ENCODE peak calls at places on chromosomes 7 and 10, in nine cellular contexts. One of them, this sample, is unnamed.

GRCh38 chr7:28055161-28055544 is 125.4 kb downstream of the JAZF1 start:
- DNase-seq in SK-N-SH: no peak
- DNase-seq in neural progenitor cell: no peak
- DNase-seq in HCT116: no peak
- DNase-seq in PC-3: peak
- DNase-seq in OCI-LY7: no peak
- DNase-seq in MM.1S: no peak
- DNase-seq in GM23248: peak
- DNase-seq in GM23338: no peak
- DNase-seq in this sample: no peak

GRCh38 chr7:112215787-112216186 is 9.3 kb downstream of the ZNF277 start:
- DNase-seq in HCT116: no peak
- DNase-seq in MM.1S: no peak
- DNase-seq in SK-N-SH: no peak
- DNase-seq in GM23338: no peak
- DNase-seq in neural progenitor cell: no peak
- DNase-seq in GM23248: no peak
- DNase-seq in OCI-LY7: no peak
- DNase-seq in PC-3: no peak
- DNase-seq in this sample: no peak

GRCh38 chr7:101126651-101127459 is at the start of gene SERPINE1:
- DNase-seq in HCT116: peak
- DNase-seq in neural progenitor cell: peak
- DNase-seq in PC-3: peak
- DNase-seq in OCI-LY7: peak
- DNase-seq in SK-N-SH: peak
- DNase-seq in GM23248: peak
- DNase-seq in MM.1S: peak
- DNase-seq in GM23338: peak
- DNase-seq in this sample: peak

GRCh38 chr10:58081353-58081752 is 186.3 kb downstream of the IPMK start:
- DNase-seq in PC-3: no peak
- DNase-seq in MM.1S: no peak
- DNase-seq in OCI-LY7: no peak
- DNase-seq in HCT116: no peak
- DNase-seq in neural progenitor cell: no peak
- DNase-seq in GM23248: no peak
- DNase-seq in GM23338: no peak
- DNase-seq in SK-N-SH: no peak
- DNase-seq in this sample: no peak

GRCh38 chr10:178208-178607 is 43.0 kb downstream of the ZMYND11 start:
- DNase-seq in PC-3: peak
- DNase-seq in GM23248: peak
- DNase-seq in GM23338: no peak
- DNase-seq in SK-N-SH: peak
- DNase-seq in OCI-LY7: peak
- DNase-seq in neural progenitor cell: no peak
- DNase-seq in MM.1S: peak
- DNase-seq in HCT116: peak
- DNase-seq in this sample: peak

GRCh38 chr7:65397730-65398142 is 24.1 kb downstream of the ZNF92 start:
- DNase-seq in neural progenitor cell: no peak
- DNase-seq in HCT116: no peak
- DNase-seq in OCI-LY7: no peak
- DNase-seq in PC-3: peak
- DNase-seq in GM23338: peak
- DNase-seq in MM.1S: no peak
- DNase-seq in SK-N-SH: no peak
- DNase-seq in GM23248: no peak
- DNase-seq in this sample: peak

GRCh38 chr7:18895456-18895855 is 222.0 kb downstream of the TWIST1 start:
- DNase-seq in neural progenitor cell: no peak
- DNase-seq in GM23248: peak
- DNase-seq in OCI-LY7: no peak
- DNase-seq in PC-3: peak
- DNase-seq in SK-N-SH: no peak
- DNase-seq in MM.1S: no peak
- DNase-seq in GM23338: no peak
- DNase-seq in HCT116: peak
- DNase-seq in this sample: no peak

GRCh38 chr10:102523250-102524029 is 19.7 kb downstream of the SUFU start:
- DNase-seq in HCT116: no peak
- DNase-seq in neural progenitor cell: no peak
- DNase-seq in GM23248: peak
- DNase-seq in GM23338: no peak
- DNase-seq in MM.1S: no peak
- DNase-seq in SK-N-SH: no peak
- DNase-seq in OCI-LY7: no peak
- DNase-seq in PC-3: no peak
- DNase-seq in this sample: no peak

GRCh38 chr10:49177391-49178355 is 10.5 kb downstream of the TMEM273 start:
- DNase-seq in MM.1S: no peak
- DNase-seq in OCI-LY7: no peak
- DNase-seq in neural progenitor cell: no peak
- DNase-seq in GM23338: no peak
- DNase-seq in GM23248: peak
- DNase-seq in SK-N-SH: no peak
- DNase-seq in PC-3: peak
- DNase-seq in HCT116: peak
- DNase-seq in this sample: peak

GRCh38 chr7:121544199-121544598 is 148.1 kb upstream of the FAM3C start:
- DNase-seq in OCI-LY7: no peak
- DNase-seq in SK-N-SH: no peak
- DNase-seq in HCT116: no peak
- DNase-seq in PC-3: peak
- DNase-seq in MM.1S: no peak
- DNase-seq in neural progenitor cell: no peak
- DNase-seq in GM23248: no peak
- DNase-seq in GM23338: no peak
- DNase-seq in this sample: no peak

GRCh38 chr10:91541481-91541880 is 91.4 kb downstream of the PPP1R3C start:
- DNase-seq in GM23338: no peak
- DNase-seq in PC-3: no peak
- DNase-seq in neural progenitor cell: no peak
- DNase-seq in HCT116: no peak
- DNase-seq in SK-N-SH: no peak
- DNase-seq in MM.1S: no peak
- DNase-seq in OCI-LY7: no peak
- DNase-seq in GM23248: no peak
- DNase-seq in this sample: no peak

GRCh38 chr10:90111671-90112070 is 410.3 kb downstream of the KIF20B start:
- DNase-seq in GM23248: no peak
- DNase-seq in OCI-LY7: no peak
- DNase-seq in HCT116: peak
- DNase-seq in neural progenitor cell: no peak
- DNase-seq in PC-3: peak
- DNase-seq in SK-N-SH: no peak
- DNase-seq in MM.1S: no peak
- DNase-seq in GM23338: no peak
- DNase-seq in this sample: no peak

GRCh38 chr7:137642467-137642866 is 204.3 kb downstream of the DGKI start:
- DNase-seq in SK-N-SH: no peak
- DNase-seq in GM23338: no peak
- DNase-seq in OCI-LY7: no peak
- DNase-seq in MM.1S: no peak
- DNase-seq in GM23248: peak
- DNase-seq in neural progenitor cell: no peak
- DNase-seq in HCT116: no peak
- DNase-seq in PC-3: peak
- DNase-seq in this sample: no peak

GRCh38 chr7:113890326-113891030 is 28.3 kb downstream of the PPP1R3A start:
- DNase-seq in SK-N-SH: no peak
- DNase-seq in MM.1S: no peak
- DNase-seq in neural progenitor cell: no peak
- DNase-seq in OCI-LY7: no peak
- DNase-seq in PC-3: no peak
- DNase-seq in HCT116: no peak
- DNase-seq in GM23248: peak
- DNase-seq in GM23338: no peak
- DNase-seq in this sample: no peak

GRCh38 chr7:2159176-2159520 is 73.6 kb downstream of the MAD1L1 start:
- DNase-seq in HCT116: no peak
- DNase-seq in GM23248: no peak
- DNase-seq in OCI-LY7: no peak
- DNase-seq in GM23338: peak
- DNase-seq in SK-N-SH: no peak
- DNase-seq in PC-3: no peak
- DNase-seq in MM.1S: no peak
- DNase-seq in neural progenitor cell: peak
- DNase-seq in this sample: no peak

GRCh38 chr7:158827411-158828342 is 1.6 kb downstream of the ESYT2 start:
- DNase-seq in OCI-LY7: peak
- DNase-seq in MM.1S: peak
- DNase-seq in GM23248: peak
- DNase-seq in neural progenitor cell: no peak
- DNase-seq in HCT116: no peak
- DNase-seq in SK-N-SH: no peak
- DNase-seq in PC-3: peak
- DNase-seq in GM23338: no peak
- DNase-seq in this sample: peak

GRCh38 chr10:76743169-76743568 is 894.4 kb downstream of the KCNMA1 start:
- DNase-seq in MM.1S: no peak
- DNase-seq in HCT116: no peak
- DNase-seq in PC-3: no peak
- DNase-seq in GM23248: peak
- DNase-seq in GM23338: no peak
- DNase-seq in SK-N-SH: no peak
- DNase-seq in OCI-LY7: no peak
- DNase-seq in neural progenitor cell: no peak
- DNase-seq in this sample: no peak

GRCh38 chr10:76733441-76733840 is 904.2 kb downstream of the KCNMA1 start:
- DNase-seq in HCT116: no peak
- DNase-seq in neural progenitor cell: no peak
- DNase-seq in GM23338: no peak
- DNase-seq in GM23248: no peak
- DNase-seq in MM.1S: no peak
- DNase-seq in PC-3: no peak
- DNase-seq in OCI-LY7: no peak
- DNase-seq in SK-N-SH: no peak
- DNase-seq in this sample: no peak

GRCh38 chr10:76736848-76737495 is 900.6 kb downstream of the KCNMA1 start:
- DNase-seq in HCT116: no peak
- DNase-seq in PC-3: no peak
- DNase-seq in GM23248: peak
- DNase-seq in GM23338: no peak
- DNase-seq in SK-N-SH: peak
- DNase-seq in MM.1S: no peak
- DNase-seq in neural progenitor cell: no peak
- DNase-seq in OCI-LY7: no peak
- DNase-seq in this sample: no peak

GRCh38 chr10:76736392-76736791 is 901.2 kb downstream of the KCNMA1 start:
- DNase-seq in GM23338: no peak
- DNase-seq in GM23248: peak
- DNase-seq in MM.1S: no peak
- DNase-seq in SK-N-SH: no peak
- DNase-seq in neural progenitor cell: no peak
- DNase-seq in OCI-LY7: no peak
- DNase-seq in PC-3: no peak
- DNase-seq in HCT116: no peak
- DNase-seq in this sample: no peak

GRCh38 chr10:76738991-76739390 is 898.6 kb downstream of the KCNMA1 start:
- DNase-seq in GM23248: no peak
- DNase-seq in OCI-LY7: no peak
- DNase-seq in GM23338: no peak
- DNase-seq in HCT116: no peak
- DNase-seq in PC-3: no peak
- DNase-seq in neural progenitor cell: no peak
- DNase-seq in SK-N-SH: no peak
- DNase-seq in MM.1S: no peak
- DNase-seq in this sample: no peak
- H2AFZ ChIP-seq in GM23248: no peak
- H2AFZ ChIP-seq in OCI-LY7: no peak
- H2AFZ ChIP-seq in GM23338: peak
- H2AFZ ChIP-seq in HCT116: no peak
- H2AFZ ChIP-seq in PC-3: no peak
- H2AFZ ChIP-seq in neural progenitor cell: peak
- H2AFZ ChIP-seq in SK-N-SH: no peak
- H2AFZ ChIP-seq in MM.1S: no peak
- H2AFZ ChIP-seq in this sample: no peak

GRCh38 chr7:127578711-127579275 is 6.6 kb downstream of the GCC1 start:
- DNase-seq in GM23338: no peak
- DNase-seq in MM.1S: no peak
- DNase-seq in neural progenitor cell: no peak
- DNase-seq in OCI-LY7: no peak
- DNase-seq in SK-N-SH: no peak
- DNase-seq in PC-3: no peak
- DNase-seq in GM23248: no peak
- DNase-seq in HCT116: no peak
- DNase-seq in this sample: no peak
- H3K27ac ChIP-seq in GM23338: no peak
- H3K27ac ChIP-seq in MM.1S: no peak
- H3K27ac ChIP-seq in neural progenitor cell: no peak
- H3K27ac ChIP-seq in OCI-LY7: no peak
- H3K27ac ChIP-seq in SK-N-SH: peak
- H3K27ac ChIP-seq in PC-3: no peak
- H3K27ac ChIP-seq in GM23248: no peak
- H3K27ac ChIP-seq in HCT116: no peak
- H3K27ac ChIP-seq in this sample: no peak

DNA sequence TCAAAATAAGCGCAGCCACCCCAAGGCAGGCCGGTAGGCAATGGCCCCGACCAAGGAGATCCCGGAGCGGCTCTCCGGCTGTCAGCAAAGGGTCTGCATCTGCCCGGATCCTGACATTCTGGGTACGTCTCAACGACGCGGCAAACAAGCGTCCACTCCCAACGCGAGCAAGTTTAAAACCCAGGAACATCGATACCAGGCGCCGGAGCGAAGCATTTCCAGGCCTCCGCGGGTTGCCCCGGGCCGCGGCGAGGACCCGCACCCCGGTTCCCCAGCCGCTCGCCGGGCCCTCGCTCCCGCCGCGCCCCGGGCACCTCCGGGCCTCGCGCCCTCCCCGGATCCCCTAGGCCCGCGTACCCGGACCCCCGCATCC is 456 bp downstream of the URGCP start:
- DNase-seq in MM.1S: peak
- DNase-seq in OCI-LY7: no peak
- DNase-seq in HCT116: no peak
- DNase-seq in GM23338: peak
- DNase-seq in PC-3: peak
- DNase-seq in neural progenitor cell: peak
- DNase-seq in GM23248: peak
- DNase-seq in SK-N-SH: peak
- DNase-seq in this sample: peak
- TF ChIP-seq EZH2phosphoT487 in MM.1S: no peak
- TF ChIP-seq EZH2phosphoT487 in OCI-LY7: no peak
- TF ChIP-seq EZH2phosphoT487 in HCT116: no peak
- TF ChIP-seq EZH2phosphoT487 in GM23338: no peak
- TF ChIP-seq EZH2phosphoT487 in PC-3: no peak
- TF ChIP-seq EZH2phosphoT487 in neural progenitor cell: no peak
- TF ChIP-seq EZH2phosphoT487 in GM23248: no peak
- TF ChIP-seq EZH2phosphoT487 in SK-N-SH: no peak
- TF ChIP-seq EZH2phosphoT487 in this sample: no peak

DNA sequence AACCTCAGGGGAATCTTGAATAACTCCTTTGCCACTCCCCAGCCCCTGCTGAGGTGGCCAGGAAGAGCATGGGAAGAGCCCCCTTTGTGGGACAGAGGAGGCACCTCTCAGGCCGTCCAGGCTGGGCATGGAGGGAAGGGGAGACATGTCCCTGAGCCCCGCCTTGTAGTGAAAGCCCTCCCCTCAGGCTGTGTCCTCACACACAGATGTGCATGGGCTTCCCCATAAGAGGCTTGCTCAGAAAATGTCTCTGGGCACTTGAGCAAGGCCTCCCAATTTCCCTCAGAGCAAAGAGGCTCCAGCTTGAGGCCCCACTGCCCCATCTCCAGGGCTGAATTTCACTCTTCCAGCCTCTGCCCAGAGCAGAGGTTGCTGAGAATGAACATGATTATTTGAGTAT is 3.8 kb downstream of the TMEM72 start:
- DNase-seq in SK-N-SH: no peak
- DNase-seq in GM23338: no peak
- DNase-seq in MM.1S: no peak
- DNase-seq in neural progenitor cell: no peak
- DNase-seq in OCI-LY7: no peak
- DNase-seq in GM23248: no peak
- DNase-seq in PC-3: no peak
- DNase-seq in HCT116: no peak
- DNase-seq in this sample: no peak
- H2AFZ ChIP-seq in SK-N-SH: no peak
- H2AFZ ChIP-seq in GM23338: no peak
- H2AFZ ChIP-seq in MM.1S: no peak
- H2AFZ ChIP-seq in neural progenitor cell: no peak
- H2AFZ ChIP-seq in OCI-LY7: no peak
- H2AFZ ChIP-seq in GM23248: no peak
- H2AFZ ChIP-seq in PC-3: no peak
- H2AFZ ChIP-seq in HCT116: no peak
- H2AFZ ChIP-seq in this sample: no peak

This sample was measured in hepatocyte.